ENCODE peak calls at places on chromosomes 7 and 10, in seven cellular contexts. One of them, this sample, is unnamed.

GRCh38 chr10:62082729-62083412 is 181.4 kb downstream of the ARID5B start:
- DNase-seq in heart left ventricle: no peak
- DNase-seq in right lobe of liver: no peak
- DNase-seq in uterus: no peak
- DNase-seq in adrenal gland: no peak
- DNase-seq in tibial nerve: no peak
- DNase-seq in lower leg skin: no peak
- DNase-seq in this sample: no peak

GRCh38 chr10:6516877-6517276 is 63.2 kb downstream of the PRKCQ start:
- DNase-seq in heart left ventricle: no peak
- DNase-seq in right lobe of liver: no peak
- DNase-seq in uterus: no peak
- DNase-seq in adrenal gland: no peak
- DNase-seq in tibial nerve: no peak
- DNase-seq in lower leg skin: no peak
- DNase-seq in this sample: no peak

GRCh38 chr7:85695041-85695990 is 508.5 kb upstream of the SEMA3D start:
- DNase-seq in heart left ventricle: no peak
- DNase-seq in right lobe of liver: no peak
- DNase-seq in uterus: no peak
- DNase-seq in adrenal gland: no peak
- DNase-seq in tibial nerve: no peak
- DNase-seq in lower leg skin: no peak
- DNase-seq in this sample: no peak

GRCh38 chr7:22049848-22050247 is 104.1 kb upstream of the CDCA7L start:
- DNase-seq in heart left ventricle: no peak
- DNase-seq in right lobe of liver: no peak
- DNase-seq in uterus: no peak
- DNase-seq in adrenal gland: no peak
- DNase-seq in tibial nerve: no peak
- DNase-seq in lower leg skin: no peak
- DNase-seq in this sample: no peak

GRCh38 chr7:121797283-121798037 is 75.5 kb upstream of the PTPRZ1 start:
- DNase-seq in heart left ventricle: no peak
- DNase-seq in right lobe of liver: no peak
- DNase-seq in uterus: no peak
- DNase-seq in adrenal gland: no peak
- DNase-seq in tibial nerve: no peak
- DNase-seq in lower leg skin: no peak
- DNase-seq in this sample: no peak

GRCh38 chr10:34650156-34650555 is 164.9 kb downstream of the PARD3 start:
- DNase-seq in heart left ventricle: no peak
- DNase-seq in right lobe of liver: no peak
- DNase-seq in uterus: no peak
- DNase-seq in adrenal gland: no peak
- DNase-seq in tibial nerve: no peak
- DNase-seq in lower leg skin: no peak
- DNase-seq in this sample: no peak

GRCh38 chr7:69285856-69286255 is 312.4 kb upstream of the AUTS2 start:
- DNase-seq in heart left ventricle: no peak
- DNase-seq in right lobe of liver: no peak
- DNase-seq in uterus: no peak
- DNase-seq in adrenal gland: no peak
- DNase-seq in tibial nerve: no peak
- DNase-seq in lower leg skin: no peak
- DNase-seq in this sample: no peak

GRCh38 chr10:110415809-110416208 is 81.9 kb upstream of the DUSP5 start:
- DNase-seq in heart left ventricle: no peak
- DNase-seq in right lobe of liver: no peak
- DNase-seq in uterus: no peak
- DNase-seq in adrenal gland: no peak
- DNase-seq in tibial nerve: no peak
- DNase-seq in lower leg skin: no peak
- DNase-seq in this sample: no peak

DNA sequence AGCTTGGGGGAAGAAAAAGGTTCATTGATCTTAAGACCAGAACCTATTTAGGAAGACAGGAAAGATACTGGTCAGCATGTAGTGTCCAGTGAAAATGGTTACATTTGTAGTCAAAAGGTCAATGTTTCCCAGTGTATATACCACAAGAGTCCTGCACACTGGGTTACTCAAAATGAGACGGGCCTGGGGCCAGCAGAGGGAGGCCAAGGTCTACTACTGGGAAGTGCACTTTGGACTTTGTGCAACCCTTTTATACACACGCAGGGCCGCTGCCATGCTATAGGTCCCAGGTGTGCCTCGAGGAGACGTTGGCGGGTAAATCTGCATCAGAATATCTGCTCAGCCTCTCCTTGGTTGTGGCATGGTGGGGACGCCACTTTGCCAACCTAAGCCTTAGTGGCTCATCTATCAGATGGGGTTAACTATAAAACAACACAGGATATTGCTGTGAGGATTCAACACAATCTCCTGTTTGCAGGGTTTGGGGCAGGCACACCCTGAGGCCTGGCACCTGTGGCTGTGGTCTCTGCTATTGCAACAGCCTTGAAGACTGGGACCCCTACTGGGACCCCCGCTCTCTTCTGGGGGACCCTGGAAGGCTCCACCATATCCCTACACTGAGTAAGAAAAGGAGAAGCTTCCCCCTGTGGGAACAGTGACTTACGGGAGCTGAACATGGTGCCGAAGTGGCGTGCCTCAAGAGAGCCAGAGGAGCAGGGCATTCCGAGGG is 19.7 kb downstream of the CLRN3 start:
- DNase-seq in heart left ventricle: no peak
- DNase-seq in right lobe of liver: peak; percentile 78
- DNase-seq in uterus: no peak
- DNase-seq in adrenal gland: no peak
- DNase-seq in tibial nerve: no peak
- DNase-seq in lower leg skin: no peak
- DNase-seq in this sample: peak; percentile 9
- TF ChIP-seq CTCF in heart left ventricle: peak; percentile 14
- TF ChIP-seq CTCF in right lobe of liver: peak; percentile 40
- TF ChIP-seq CTCF in uterus: no peak
- TF ChIP-seq CTCF in adrenal gland: peak; percentile 12
- TF ChIP-seq CTCF in tibial nerve: peak; percentile 11
- TF ChIP-seq CTCF in lower leg skin: no peak
- TF ChIP-seq CTCF in this sample: peak; percentile 77

GRCh38 chr10:102435098-102435497 is 2.7 kb upstream of the CUEDC2 start:
- DNase-seq in heart left ventricle: no peak
- DNase-seq in right lobe of liver: no peak
- DNase-seq in uterus: no peak
- DNase-seq in adrenal gland: no peak
- DNase-seq in tibial nerve: no peak
- DNase-seq in lower leg skin: no peak
- DNase-seq in this sample: no peak

GRCh38 chr10:102437515-102437914 is 5.1 kb upstream of the CUEDC2 start:
- DNase-seq in heart left ventricle: no peak
- DNase-seq in right lobe of liver: no peak
- DNase-seq in uterus: no peak
- DNase-seq in adrenal gland: no peak
- DNase-seq in tibial nerve: no peak
- DNase-seq in lower leg skin: no peak
- DNase-seq in this sample: no peak

GRCh38 chr10:102434251-102434913 is 2.0 kb upstream of the CUEDC2 start:
- DNase-seq in heart left ventricle: no peak
- DNase-seq in right lobe of liver: no peak
- DNase-seq in uterus: no peak
- DNase-seq in adrenal gland: no peak
- DNase-seq in tibial nerve: no peak
- DNase-seq in lower leg skin: no peak
- DNase-seq in this sample: no peak

GRCh38 chr10:102436312-102436711 is 3.9 kb upstream of the CUEDC2 start:
- DNase-seq in heart left ventricle: no peak
- DNase-seq in right lobe of liver: peak; percentile 65
- DNase-seq in uterus: no peak
- DNase-seq in adrenal gland: no peak
- DNase-seq in tibial nerve: no peak
- DNase-seq in lower leg skin: no peak
- DNase-seq in this sample: no peak

DNA sequence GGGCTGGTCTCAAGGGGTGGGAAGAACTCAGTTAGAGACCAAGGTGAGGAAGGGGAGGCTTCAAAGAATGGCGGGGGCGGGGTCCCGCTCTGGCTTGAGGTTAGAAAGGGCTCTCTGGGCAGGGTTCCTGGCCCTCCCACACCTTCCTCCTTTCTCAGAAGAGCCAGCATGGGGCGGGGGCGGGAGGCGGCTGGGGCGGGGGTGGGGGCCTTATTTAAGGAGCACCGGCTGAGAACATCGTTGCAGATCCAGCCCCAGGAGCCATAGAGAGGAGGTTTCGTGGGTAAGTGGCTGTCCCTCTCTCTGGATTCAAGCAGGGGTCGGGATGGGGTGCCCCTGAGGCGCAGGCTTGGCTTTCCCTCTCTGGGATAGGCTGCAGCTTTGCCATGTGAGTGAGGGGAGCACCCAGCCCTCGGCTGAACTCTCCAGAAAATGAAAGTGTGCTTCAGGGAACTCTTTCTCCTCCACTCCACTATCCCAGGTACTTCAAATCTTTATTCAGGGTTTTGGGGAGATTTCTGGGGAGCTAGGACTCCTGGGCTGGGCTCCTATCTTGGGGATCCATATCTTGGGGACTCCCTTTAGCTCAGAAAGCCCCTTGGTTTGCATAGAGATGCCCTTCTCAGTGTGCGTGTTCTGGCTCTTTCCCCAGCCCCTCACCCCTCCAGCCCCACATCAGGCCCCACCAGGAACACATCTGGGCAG is 3.3 kb upstream of the CUEDC2 start:
- DNase-seq in heart left ventricle: no peak
- DNase-seq in right lobe of liver: no peak
- DNase-seq in uterus: no peak
- DNase-seq in adrenal gland: no peak
- DNase-seq in tibial nerve: no peak
- DNase-seq in lower leg skin: no peak
- DNase-seq in this sample: no peak
- TF ChIP-seq POLR2A in heart left ventricle: no peak
- TF ChIP-seq POLR2A in right lobe of liver: no peak
- TF ChIP-seq POLR2A in uterus: no peak
- TF ChIP-seq POLR2A in adrenal gland: no peak
- TF ChIP-seq POLR2A in tibial nerve: no peak
- TF ChIP-seq POLR2A in lower leg skin: no peak
- TF ChIP-seq POLR2A in this sample: no peak

GRCh38 chr7:12210179-12211053 is 678 bp upstream of the TMEM106B start:
- DNase-seq in heart left ventricle: no peak
- DNase-seq in right lobe of liver: peak; percentile 53
- DNase-seq in uterus: no peak
- DNase-seq in adrenal gland: peak; percentile 58
- DNase-seq in tibial nerve: no peak
- DNase-seq in lower leg skin: no peak
- DNase-seq in this sample: peak; percentile 67

GRCh38 chr7:12207046-12207445 is 4.0 kb upstream of the TMEM106B start:
- DNase-seq in heart left ventricle: no peak
- DNase-seq in right lobe of liver: no peak
- DNase-seq in uterus: no peak
- DNase-seq in adrenal gland: peak; percentile 77
- DNase-seq in tibial nerve: no peak
- DNase-seq in lower leg skin: no peak
- DNase-seq in this sample: no peak

GRCh38 chr7:12217311-12217710 is 6.2 kb downstream of the TMEM106B start:
- DNase-seq in heart left ventricle: no peak
- DNase-seq in right lobe of liver: no peak
- DNase-seq in uterus: no peak
- DNase-seq in adrenal gland: no peak
- DNase-seq in tibial nerve: no peak
- DNase-seq in lower leg skin: no peak
- DNase-seq in this sample: no peak

GRCh38 chr7:12212051-12212485 is 974 bp downstream of the TMEM106B start:
- DNase-seq in heart left ventricle: no peak
- DNase-seq in right lobe of liver: no peak
- DNase-seq in uterus: no peak
- DNase-seq in adrenal gland: peak; percentile 24
- DNase-seq in tibial nerve: no peak
- DNase-seq in lower leg skin: no peak
- DNase-seq in this sample: no peak

DNA sequence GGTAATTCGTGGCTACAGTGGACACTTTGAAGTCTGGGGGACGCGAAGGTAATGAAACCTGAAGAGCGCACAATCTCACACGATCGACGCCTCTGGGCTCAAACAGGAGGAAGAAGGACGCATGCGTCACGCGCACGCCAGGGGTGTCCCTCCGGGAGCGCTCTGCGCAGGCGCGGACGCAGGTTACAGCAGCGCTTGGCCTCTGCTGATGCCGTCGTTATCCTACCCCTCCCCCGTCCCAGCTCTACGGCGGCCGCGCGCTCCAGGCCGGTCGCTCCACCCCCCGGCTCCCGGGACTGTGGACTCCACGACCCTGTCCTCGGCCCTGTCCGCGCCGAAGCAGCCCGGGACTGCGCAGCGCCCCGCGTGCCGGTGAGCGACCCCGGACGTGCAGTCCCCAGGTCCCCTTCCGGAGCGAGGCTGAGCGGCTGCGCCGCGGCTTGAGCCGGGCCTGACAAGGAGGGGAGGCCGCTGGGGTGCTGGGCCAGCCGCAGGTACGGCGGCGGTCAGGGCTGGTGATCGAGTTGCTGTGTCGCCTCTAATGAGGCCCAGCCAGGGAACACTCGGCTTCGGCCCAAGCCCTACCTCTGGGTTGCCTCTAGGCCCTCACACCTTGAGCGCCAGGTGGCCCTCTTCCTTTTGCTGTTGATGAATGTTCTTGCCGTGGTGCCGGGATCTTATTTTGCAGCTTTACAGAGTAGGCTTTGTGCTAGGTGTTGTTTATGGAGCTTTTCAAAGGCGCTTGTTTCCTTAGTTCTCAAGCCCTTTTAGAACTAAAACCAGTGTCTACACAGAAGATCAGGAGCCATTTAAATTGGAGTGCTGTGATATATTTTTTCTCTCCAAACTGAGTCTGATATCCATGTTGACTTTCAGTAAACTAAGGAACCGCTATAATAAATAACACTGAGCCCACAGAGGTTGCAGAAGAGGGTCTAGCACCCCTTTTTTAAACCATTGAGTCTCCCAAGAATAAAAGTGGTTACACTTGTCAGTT is at the start of gene TMEM106B:
- DNase-seq in heart left ventricle: peak; percentile 99
- DNase-seq in right lobe of liver: peak; percentile 99
- DNase-seq in uterus: peak; percentile 95
- DNase-seq in adrenal gland: peak; percentile 99
- DNase-seq in tibial nerve: peak; percentile 93
- DNase-seq in lower leg skin: peak; percentile 94
- DNase-seq in this sample: peak; percentile 99
- TF ChIP-seq CTCF in heart left ventricle: no peak
- TF ChIP-seq CTCF in right lobe of liver: no peak
- TF ChIP-seq CTCF in uterus: peak; percentile 15
- TF ChIP-seq CTCF in adrenal gland: no peak
- TF ChIP-seq CTCF in tibial nerve: no peak
- TF ChIP-seq CTCF in lower leg skin: no peak
- TF ChIP-seq CTCF in this sample: no peak

DNA sequence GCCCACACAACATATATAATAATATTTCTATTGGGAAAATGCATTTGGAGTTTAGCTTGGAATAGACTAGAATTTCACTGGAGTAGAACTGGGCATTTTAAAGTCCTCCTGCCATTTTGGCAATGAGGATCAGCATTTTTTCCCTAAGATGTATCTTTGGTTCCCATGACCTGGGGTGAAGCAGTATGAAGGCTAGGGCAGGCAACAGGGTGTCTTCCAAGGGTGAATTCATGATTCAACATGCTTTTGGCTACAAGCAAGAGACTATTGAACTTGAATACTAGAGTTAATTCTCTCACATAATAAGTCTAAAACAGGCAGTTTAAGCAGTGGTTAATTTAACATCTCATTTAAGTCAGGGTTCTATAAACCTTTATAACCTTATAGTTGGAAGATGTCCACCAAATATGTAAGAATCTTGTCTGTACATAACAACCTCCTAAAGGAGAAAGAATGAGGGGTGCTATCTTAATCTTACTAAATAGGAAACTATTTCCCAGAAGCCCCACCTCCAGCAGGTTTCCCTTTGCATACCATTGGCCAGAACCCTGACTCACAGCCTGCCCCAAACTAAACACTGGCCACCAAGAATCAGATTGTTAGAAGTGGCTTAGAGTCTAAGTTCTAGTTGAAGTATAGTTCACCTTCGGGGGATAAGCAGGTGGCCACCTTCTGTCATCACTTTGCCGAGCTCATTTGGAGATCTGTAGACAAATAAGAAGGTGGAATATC is 96.0 kb upstream of the PRPS1L1 start:
- DNase-seq in heart left ventricle: no peak
- DNase-seq in right lobe of liver: no peak
- DNase-seq in uterus: no peak
- DNase-seq in adrenal gland: no peak
- DNase-seq in tibial nerve: no peak
- DNase-seq in lower leg skin: no peak
- DNase-seq in this sample: no peak
- TF ChIP-seq POLR2A in heart left ventricle: no peak
- TF ChIP-seq POLR2A in right lobe of liver: no peak
- TF ChIP-seq POLR2A in uterus: no peak
- TF ChIP-seq POLR2A in adrenal gland: no peak
- TF ChIP-seq POLR2A in tibial nerve: no peak
- TF ChIP-seq POLR2A in lower leg skin: no peak
- TF ChIP-seq POLR2A in this sample: no peak

This sample was measured in Peyer's patch.